ENCODE peak calls at places on chromosome 2, in four cellular contexts. One of them, this sample, is unnamed.

GRCh38 chr2:234341332-234341985 is 155.4 kb downstream of the ARL4C start:
- DNase-seq in HFFc6: no peak
- DNase-seq in mesothelial cell of epicardium: no peak
- DNase-seq in AG04449: peak
- DNase-seq in this sample: no peak

GRCh38 chr2:179671314-179671713 is 190.1 kb downstream of the ZNF385B start:
- DNase-seq in HFFc6: no peak
- DNase-seq in AG04449: no peak
- DNase-seq in mesothelial cell of epicardium: no peak
- DNase-seq in this sample: no peak

GRCh38 chr2:23452853-23453420 is 68.0 kb downstream of the KLHL29 start:
- DNase-seq in AG04449: no peak
- DNase-seq in HFFc6: no peak
- DNase-seq in mesothelial cell of epicardium: no peak
- DNase-seq in this sample: no peak

GRCh38 chr2:109638807-109639206 is 24.6 kb downstream of the SOWAHC start:
- DNase-seq in mesothelial cell of epicardium: no peak
- DNase-seq in AG04449: no peak
- DNase-seq in HFFc6: no peak
- DNase-seq in this sample: no peak

GRCh38 chr2:4898706-4899105 is 793.5 kb upstream of the SOX11 start:
- DNase-seq in HFFc6: no peak
- DNase-seq in AG04449: no peak
- DNase-seq in mesothelial cell of epicardium: no peak
- DNase-seq in this sample: no peak

GRCh38 chr2:109374548-109375130 is 239.1 kb downstream of the SEPTIN10 start:
- DNase-seq in AG04449: no peak
- DNase-seq in HFFc6: no peak
- DNase-seq in mesothelial cell of epicardium: no peak
- DNase-seq in this sample: no peak

GRCh38 chr2:61247204-61247812 is 85.3 kb downstream of the C2orf74 start:
- DNase-seq in mesothelial cell of epicardium: no peak
- DNase-seq in AG04449: peak
- DNase-seq in HFFc6: peak
- DNase-seq in this sample: no peak

GRCh38 chr2:167844714-167845530 is 402.5 kb downstream of the STK39 start:
- DNase-seq in mesothelial cell of epicardium: no peak
- DNase-seq in HFFc6: no peak
- DNase-seq in AG04449: no peak
- DNase-seq in this sample: no peak

GRCh38 chr2:189698020-189698887 is 23.8 kb downstream of the ANKAR start:
- DNase-seq in HFFc6: peak
- DNase-seq in AG04449: no peak
- DNase-seq in mesothelial cell of epicardium: no peak
- DNase-seq in this sample: no peak

GRCh38 chr2:61793389-61793836 is 60.4 kb downstream of the FAM161A start:
- DNase-seq in mesothelial cell of epicardium: peak
- DNase-seq in AG04449: no peak
- DNase-seq in HFFc6: peak
- DNase-seq in this sample: peak

GRCh38 chr2:170715062-170715931 is at the start of gene SP5:
- DNase-seq in mesothelial cell of epicardium: peak
- DNase-seq in HFFc6: no peak
- DNase-seq in AG04449: no peak
- DNase-seq in this sample: peak

GRCh38 chr2:112048887-112049286 is 6.2 kb upstream of the TMEM87B start:
- DNase-seq in HFFc6: peak
- DNase-seq in mesothelial cell of epicardium: no peak
- DNase-seq in AG04449: no peak
- DNase-seq in this sample: no peak

GRCh38 chr2:149040451-149040850 is 2.0 kb downstream of the LYPD6B start:
- DNase-seq in mesothelial cell of epicardium: no peak
- DNase-seq in AG04449: no peak
- DNase-seq in HFFc6: no peak
- DNase-seq in this sample: no peak

GRCh38 chr2:46098606-46099005 is 198.6 kb upstream of the EPAS1 start:
- DNase-seq in HFFc6: peak
- DNase-seq in mesothelial cell of epicardium: no peak
- DNase-seq in AG04449: peak
- DNase-seq in this sample: no peak

GRCh38 chr2:20057268-20057667 is 5.8 kb upstream of the LAPTM4A start:
- DNase-seq in mesothelial cell of epicardium: no peak
- DNase-seq in HFFc6: no peak
- DNase-seq in AG04449: no peak
- DNase-seq in this sample: no peak

GRCh38 chr2:238865015-238865719 is 17.3 kb downstream of the TWIST2 start:
- DNase-seq in HFFc6: no peak
- DNase-seq in AG04449: no peak
- DNase-seq in mesothelial cell of epicardium: no peak
- DNase-seq in this sample: no peak

GRCh38 chr2:47232738-47233415 is 77.8 kb upstream of the STPG4 start:
- DNase-seq in HFFc6: no peak
- DNase-seq in AG04449: no peak
- DNase-seq in mesothelial cell of epicardium: no peak
- DNase-seq in this sample: no peak

DNA sequence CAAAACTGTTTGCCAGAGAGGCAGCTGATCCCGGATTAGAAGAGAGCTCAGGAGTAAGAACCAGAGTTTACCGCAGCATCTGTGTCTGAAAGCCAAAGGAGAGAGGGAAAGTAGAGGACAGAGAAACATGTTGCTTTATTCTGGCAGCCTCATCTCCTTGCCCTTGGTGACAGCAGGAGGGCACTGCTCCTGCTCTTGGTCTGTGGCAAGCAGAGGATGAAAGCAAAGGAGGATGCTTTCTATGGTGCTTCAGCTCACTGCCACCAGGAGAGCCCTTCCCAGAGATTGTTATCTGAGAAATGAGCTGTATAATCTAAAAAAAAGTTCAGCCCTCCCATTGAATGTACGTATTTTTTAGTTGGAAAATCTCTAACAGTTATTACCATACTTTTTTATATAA is 7.7 kb downstream of the SLC1A4 start:
- DNase-seq in HFFc6: no peak
- DNase-seq in mesothelial cell of epicardium: no peak
- DNase-seq in AG04449: no peak
- DNase-seq in this sample: no peak
- TF ChIP-seq CTCF in HFFc6: peak
- TF ChIP-seq CTCF in mesothelial cell of epicardium: no peak
- TF ChIP-seq CTCF in AG04449: peak
- TF ChIP-seq CTCF in this sample: no peak

GRCh38 chr2:223114917-223115316 is 62.9 kb downstream of the KCNE4 start:
- DNase-seq in mesothelial cell of epicardium: no peak
- DNase-seq in HFFc6: no peak
- DNase-seq in AG04449: no peak
- DNase-seq in this sample: no peak

GRCh38 chr2:223114170-223114569 is 62.2 kb downstream of the KCNE4 start:
- DNase-seq in HFFc6: no peak
- DNase-seq in mesothelial cell of epicardium: no peak
- DNase-seq in AG04449: peak
- DNase-seq in this sample: no peak

GRCh38 chr2:223121317-223121716 is 69.3 kb downstream of the KCNE4 start:
- DNase-seq in AG04449: no peak
- DNase-seq in HFFc6: no peak
- DNase-seq in mesothelial cell of epicardium: no peak
- DNase-seq in this sample: no peak

GRCh38 chr2:223113161-223113560 is 61.2 kb downstream of the KCNE4 start:
- DNase-seq in HFFc6: peak
- DNase-seq in mesothelial cell of epicardium: no peak
- DNase-seq in AG04449: no peak
- DNase-seq in this sample: no peak

DNA sequence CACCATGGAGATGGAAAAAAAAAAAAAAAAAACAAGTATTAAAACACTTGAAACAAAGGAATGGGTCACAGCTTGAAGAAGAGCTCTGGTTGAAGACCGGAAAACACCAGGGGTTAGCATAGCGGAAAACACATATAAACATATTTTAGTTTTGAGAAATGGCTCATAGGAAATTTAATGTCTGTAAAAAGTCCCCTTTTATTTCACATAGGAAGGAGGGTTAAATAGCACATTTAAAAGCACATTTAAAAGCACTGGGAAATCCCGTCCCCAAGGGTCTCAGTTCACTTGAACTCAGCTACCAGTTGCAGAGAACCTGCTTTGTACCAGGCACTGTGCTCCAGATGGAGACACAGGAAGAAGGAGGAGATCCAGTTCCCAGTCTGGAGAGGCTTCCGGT is 65.5 kb downstream of the KCNE4 start:
- DNase-seq in AG04449: no peak
- DNase-seq in mesothelial cell of epicardium: no peak
- DNase-seq in HFFc6: no peak
- DNase-seq in this sample: no peak
- TF ChIP-seq CTCF in AG04449: no peak
- TF ChIP-seq CTCF in mesothelial cell of epicardium: no peak
- TF ChIP-seq CTCF in HFFc6: no peak
- TF ChIP-seq CTCF in this sample: no peak

GRCh38 chr2:37925063-37925897 is at the start of gene RMDN2:
- DNase-seq in mesothelial cell of epicardium: peak
- DNase-seq in AG04449: no peak
- DNase-seq in HFFc6: peak
- DNase-seq in this sample: peak
- TF ChIP-seq CTCF in mesothelial cell of epicardium: no peak
- TF ChIP-seq CTCF in AG04449: no peak
- TF ChIP-seq CTCF in HFFc6: no peak
- TF ChIP-seq CTCF in this sample: no peak

GRCh38 chr2:31523871-31524492 is 56.8 kb downstream of the SRD5A2 start:
- DNase-seq in AG04449: no peak
- DNase-seq in HFFc6: peak
- DNase-seq in mesothelial cell of epicardium: no peak
- DNase-seq in this sample: peak
- TF ChIP-seq CTCF in AG04449: peak
- TF ChIP-seq CTCF in HFFc6: peak
- TF ChIP-seq CTCF in mesothelial cell of epicardium: peak
- TF ChIP-seq CTCF in this sample: peak

DNA sequence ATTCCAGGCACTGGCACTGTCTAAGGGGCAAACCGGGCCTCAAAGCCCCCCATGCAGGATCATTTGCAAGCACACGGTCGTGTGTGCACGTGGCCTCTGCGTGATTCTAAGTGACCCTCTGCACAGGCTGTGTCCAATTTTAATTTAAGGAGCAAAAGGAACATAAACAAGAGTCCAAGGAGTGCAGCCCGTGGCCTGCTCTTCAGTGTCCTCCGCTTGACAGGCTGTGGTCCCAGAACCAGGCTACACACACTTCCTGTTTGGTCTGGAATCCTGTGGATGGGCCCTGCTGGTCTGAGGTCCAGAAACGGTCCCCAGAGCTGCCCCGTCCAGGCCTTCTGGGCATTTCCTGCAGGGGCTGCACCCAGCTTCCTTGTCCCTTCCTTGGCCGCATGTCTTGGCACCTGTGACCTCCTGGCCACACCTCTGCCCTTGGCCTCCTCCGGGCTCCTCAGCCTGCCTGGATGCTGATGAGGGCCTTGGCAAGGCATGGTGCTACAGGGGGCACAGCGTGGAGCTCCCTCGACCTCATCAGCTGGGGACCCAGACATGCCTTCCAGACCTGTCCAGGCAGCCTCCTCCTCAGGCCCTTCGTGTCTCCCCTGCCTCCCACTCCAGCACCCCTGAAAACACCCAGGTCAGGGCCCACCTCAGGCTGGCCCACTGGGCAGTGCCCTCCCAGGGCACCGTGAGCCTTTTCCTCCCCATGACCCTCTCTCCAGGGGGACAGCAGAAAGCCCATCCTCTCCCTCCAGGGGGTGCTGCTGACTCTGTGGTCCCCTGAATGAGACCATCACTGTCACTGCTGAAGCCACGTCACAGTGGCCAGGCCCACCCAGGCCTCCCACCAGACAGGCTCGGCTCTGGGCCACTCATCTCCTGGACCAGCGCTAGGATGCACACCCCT is 136.4 kb upstream of the GPC1 start:
- DNase-seq in HFFc6: no peak
- DNase-seq in AG04449: no peak
- DNase-seq in mesothelial cell of epicardium: no peak
- DNase-seq in this sample: peak
- TF ChIP-seq CTCF in HFFc6: peak
- TF ChIP-seq CTCF in AG04449: peak
- TF ChIP-seq CTCF in mesothelial cell of epicardium: no peak
- TF ChIP-seq CTCF in this sample: no peak

DNA sequence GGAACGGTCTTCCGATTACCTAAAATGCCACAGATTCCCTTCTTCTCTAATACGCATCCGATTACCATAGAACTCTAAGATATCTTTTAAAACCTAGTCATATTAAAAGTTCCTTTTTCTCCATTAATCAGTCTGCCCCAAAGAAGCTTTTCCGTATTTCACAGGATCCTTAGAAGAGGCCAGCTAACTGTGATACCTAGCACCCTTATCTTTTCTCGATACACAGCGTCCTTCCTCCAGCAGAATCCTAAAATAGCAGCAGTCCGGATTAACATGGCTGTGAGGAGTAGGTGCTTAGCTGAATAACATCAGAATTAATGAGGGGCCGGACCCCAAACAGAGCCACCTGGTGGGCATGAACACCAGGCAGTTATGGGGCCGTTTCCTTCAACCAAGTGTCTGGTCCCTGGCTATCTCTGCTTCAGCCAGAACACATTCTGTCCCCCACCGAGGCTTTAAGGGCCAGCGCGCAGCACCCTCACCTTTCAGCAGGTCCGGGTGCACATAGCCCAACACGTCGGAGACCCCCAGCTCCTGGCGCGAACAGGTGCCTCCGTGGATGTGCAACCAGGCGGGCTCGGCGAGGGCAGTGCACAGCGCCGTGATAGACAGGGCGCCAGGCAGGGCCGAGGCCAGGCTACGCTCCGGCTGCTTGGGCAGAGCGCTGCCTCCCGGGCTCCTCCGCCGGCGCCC is 995 bp downstream of the TMEM127 start:
- DNase-seq in HFFc6: peak
- DNase-seq in mesothelial cell of epicardium: no peak
- DNase-seq in AG04449: no peak
- DNase-seq in this sample: peak
- TF ChIP-seq CTCF in HFFc6: peak
- TF ChIP-seq CTCF in mesothelial cell of epicardium: no peak
- TF ChIP-seq CTCF in AG04449: peak
- TF ChIP-seq CTCF in this sample: peak

GRCh38 chr2:70140978-70141753 is 49.7 kb downstream of the C2orf42 start:
- DNase-seq in mesothelial cell of epicardium: peak
- DNase-seq in HFFc6: peak
- DNase-seq in AG04449: no peak
- DNase-seq in this sample: peak
- TF ChIP-seq CTCF in mesothelial cell of epicardium: peak
- TF ChIP-seq CTCF in HFFc6: peak
- TF ChIP-seq CTCF in AG04449: peak
- TF ChIP-seq CTCF in this sample: peak